ENCODE peak calls at places on chromosomes 2 and 18, in six cellular contexts. One of them, this sample, is unnamed.

GRCh38 chr2:235911125-235911524 is 257.1 kb downstream of the GBX2 start:
- DNase-seq in heart left ventricle: no peak
- DNase-seq in body of pancreas: no peak
- DNase-seq in cardiac muscle cell: no peak
- DNase-seq in suprapubic skin: no peak
- DNase-seq in HCT116: no peak
- DNase-seq in this sample: no peak

GRCh38 chr2:223108376-223109100 is 56.5 kb downstream of the KCNE4 start:
- DNase-seq in suprapubic skin: no peak
- DNase-seq in body of pancreas: no peak
- DNase-seq in HCT116: no peak
- DNase-seq in heart left ventricle: no peak
- DNase-seq in cardiac muscle cell: no peak
- DNase-seq in this sample: peak; percentile 35

GRCh38 chr2:30349691-30350090 is 97.4 kb upstream of the LCLAT1 start:
- DNase-seq in body of pancreas: no peak
- DNase-seq in suprapubic skin: no peak
- DNase-seq in heart left ventricle: no peak
- DNase-seq in HCT116: no peak
- DNase-seq in cardiac muscle cell: no peak
- DNase-seq in this sample: peak; percentile 58

GRCh38 chr18:23259701-23260661 is 124.7 kb downstream of the CABLES1 start:
- DNase-seq in HCT116: no peak
- DNase-seq in body of pancreas: peak; percentile 62
- DNase-seq in cardiac muscle cell: peak; percentile 84
- DNase-seq in heart left ventricle: peak; percentile 85
- DNase-seq in suprapubic skin: no peak
- DNase-seq in this sample: peak; percentile 88

GRCh38 chr2:11234309-11234708 is 79.0 kb downstream of the SLC66A3 start:
- DNase-seq in cardiac muscle cell: no peak
- DNase-seq in HCT116: no peak
- DNase-seq in body of pancreas: no peak
- DNase-seq in suprapubic skin: no peak
- DNase-seq in heart left ventricle: no peak
- DNase-seq in this sample: peak; percentile 44

GRCh38 chr2:120222186-120223033 is 790 bp downstream of the TMEM185B start:
- DNase-seq in body of pancreas: no peak
- DNase-seq in heart left ventricle: no peak
- DNase-seq in cardiac muscle cell: no peak
- DNase-seq in suprapubic skin: peak; percentile 74
- DNase-seq in HCT116: no peak
- DNase-seq in this sample: no peak

GRCh38 chr2:32865399-32866068 is 81.2 kb upstream of the LTBP1 start:
- DNase-seq in suprapubic skin: no peak
- DNase-seq in HCT116: peak; percentile 43
- DNase-seq in body of pancreas: no peak
- DNase-seq in heart left ventricle: no peak
- DNase-seq in cardiac muscle cell: no peak
- DNase-seq in this sample: peak; percentile 92

GRCh38 chr2:240528406-240529040 is 29.3 kb downstream of the ANKMY1 start:
- DNase-seq in body of pancreas: no peak
- DNase-seq in HCT116: no peak
- DNase-seq in suprapubic skin: no peak
- DNase-seq in heart left ventricle: no peak
- DNase-seq in cardiac muscle cell: no peak
- DNase-seq in this sample: no peak

GRCh38 chr2:196479350-196479749 is 160.2 kb upstream of the CCDC150 start:
- DNase-seq in cardiac muscle cell: no peak
- DNase-seq in body of pancreas: no peak
- DNase-seq in heart left ventricle: no peak
- DNase-seq in HCT116: no peak
- DNase-seq in suprapubic skin: no peak
- DNase-seq in this sample: peak; percentile 72

GRCh38 chr2:126884861-126885481 is 13.7 kb upstream of the TEX51 start:
- DNase-seq in body of pancreas: no peak
- DNase-seq in cardiac muscle cell: no peak
- DNase-seq in suprapubic skin: no peak
- DNase-seq in heart left ventricle: no peak
- DNase-seq in HCT116: no peak
- DNase-seq in this sample: no peak

GRCh38 chr2:238847841-238848565 is at the start of gene TWIST2:
- DNase-seq in HCT116: no peak
- DNase-seq in body of pancreas: no peak
- DNase-seq in cardiac muscle cell: no peak
- DNase-seq in suprapubic skin: peak; percentile 94
- DNase-seq in heart left ventricle: peak; percentile 83
- DNase-seq in this sample: peak; percentile 87

GRCh38 chr2:190050001-190050400 is 12.5 kb downstream of the MSTN start:
- DNase-seq in suprapubic skin: no peak
- DNase-seq in cardiac muscle cell: peak; percentile 1
- DNase-seq in HCT116: no peak
- DNase-seq in body of pancreas: no peak
- DNase-seq in heart left ventricle: no peak
- DNase-seq in this sample: peak; percentile 9

GRCh38 chr2:38960609-38961320 is 71.1 kb downstream of the ARHGEF33 start:
- DNase-seq in suprapubic skin: no peak
- DNase-seq in cardiac muscle cell: no peak
- DNase-seq in HCT116: no peak
- DNase-seq in heart left ventricle: no peak
- DNase-seq in body of pancreas: no peak
- DNase-seq in this sample: no peak

GRCh38 chr2:227455200-227455599 is 16.8 kb upstream of the AGFG1 start:
- DNase-seq in suprapubic skin: no peak
- DNase-seq in cardiac muscle cell: no peak
- DNase-seq in HCT116: no peak
- DNase-seq in body of pancreas: no peak
- DNase-seq in heart left ventricle: no peak
- DNase-seq in this sample: no peak

GRCh38 chr2:159098374-159098773 is 129.9 kb downstream of the TANC1 start:
- DNase-seq in HCT116: no peak
- DNase-seq in heart left ventricle: no peak
- DNase-seq in cardiac muscle cell: no peak
- DNase-seq in suprapubic skin: no peak
- DNase-seq in body of pancreas: no peak
- DNase-seq in this sample: no peak

GRCh38 chr2:36455011-36455410 is 99.4 kb downstream of the CRIM1 start:
- DNase-seq in HCT116: no peak
- DNase-seq in suprapubic skin: no peak
- DNase-seq in heart left ventricle: no peak
- DNase-seq in cardiac muscle cell: no peak
- DNase-seq in body of pancreas: no peak
- DNase-seq in this sample: peak; percentile 49

GRCh38 chr2:36458106-36458505 is 102.5 kb downstream of the CRIM1 start:
- DNase-seq in suprapubic skin: no peak
- DNase-seq in body of pancreas: no peak
- DNase-seq in HCT116: no peak
- DNase-seq in cardiac muscle cell: no peak
- DNase-seq in heart left ventricle: no peak
- DNase-seq in this sample: no peak

GRCh38 chr2:36453652-36454051 is 98.1 kb downstream of the CRIM1 start:
- DNase-seq in body of pancreas: no peak
- DNase-seq in heart left ventricle: no peak
- DNase-seq in HCT116: no peak
- DNase-seq in suprapubic skin: no peak
- DNase-seq in cardiac muscle cell: no peak
- DNase-seq in this sample: peak; percentile 50

GRCh38 chr2:36455788-36456187 is 100.2 kb downstream of the CRIM1 start:
- DNase-seq in heart left ventricle: no peak
- DNase-seq in HCT116: no peak
- DNase-seq in body of pancreas: no peak
- DNase-seq in suprapubic skin: no peak
- DNase-seq in cardiac muscle cell: peak; percentile 36
- DNase-seq in this sample: peak; percentile 76

GRCh38 chr2:36456227-36456788 is 100.7 kb downstream of the CRIM1 start:
- DNase-seq in suprapubic skin: no peak
- DNase-seq in heart left ventricle: peak; percentile 80
- DNase-seq in HCT116: no peak
- DNase-seq in cardiac muscle cell: peak; percentile 23
- DNase-seq in body of pancreas: peak; percentile 29
- DNase-seq in this sample: peak; percentile 90
- H3K4me3 ChIP-seq in suprapubic skin: no peak overlapping the region
- H3K4me3 ChIP-seq in heart left ventricle: no peak overlapping the region
- H3K4me3 ChIP-seq in HCT116: no peak overlapping the region
- H3K4me3 ChIP-seq in cardiac muscle cell: no peak overlapping the region
- H3K4me3 ChIP-seq in body of pancreas: no peak overlapping the region
- H3K4me3 ChIP-seq in this sample: peak overlapping the region; percentile 48

DNA sequence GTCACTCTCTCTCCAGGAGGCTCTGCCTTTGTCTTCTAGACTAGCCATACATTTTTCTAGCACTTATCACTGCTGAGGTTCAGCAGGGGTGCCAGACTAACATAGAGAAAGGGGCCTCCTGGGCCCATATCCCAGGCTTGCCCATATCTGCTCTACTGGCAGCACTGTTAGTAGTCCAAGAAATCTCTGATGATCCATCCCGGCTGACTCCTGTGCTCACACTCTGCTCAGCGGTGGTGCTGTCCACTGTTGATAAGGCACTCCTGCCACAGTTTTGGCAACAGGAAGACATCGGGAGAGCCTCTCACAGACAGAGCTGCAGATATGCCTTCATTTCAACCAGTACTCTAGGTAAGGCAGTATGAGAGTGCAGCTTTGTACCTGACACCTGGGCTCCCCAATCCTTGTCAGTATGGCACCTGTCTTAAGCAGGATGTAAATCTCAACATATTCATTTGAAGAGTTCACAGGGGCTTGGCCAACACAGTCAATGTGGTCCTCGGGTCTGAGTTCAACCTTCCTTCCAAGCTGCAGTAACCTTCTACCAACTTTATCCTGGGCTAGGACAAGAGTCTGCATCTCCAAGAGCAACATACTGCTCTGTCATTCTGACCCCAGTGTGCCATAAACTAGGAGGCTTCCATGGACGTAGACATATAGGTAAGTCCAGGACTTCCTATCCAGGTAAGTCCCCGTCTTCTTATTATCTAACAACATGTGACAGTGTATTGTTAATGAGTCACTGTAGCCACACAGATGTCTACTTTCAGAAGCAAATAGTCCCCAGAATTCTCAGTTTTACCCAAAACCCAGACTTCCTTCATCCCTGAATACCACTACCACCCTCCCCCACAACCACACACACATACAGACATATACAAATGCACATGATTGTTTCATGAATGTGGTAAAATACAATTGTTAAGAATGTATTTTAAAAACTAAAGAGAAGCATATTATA is 16.2 kb downstream of the KLF7 start:
- DNase-seq in suprapubic skin: no peak
- DNase-seq in HCT116: no peak
- DNase-seq in cardiac muscle cell: peak; percentile 39
- DNase-seq in body of pancreas: no peak
- DNase-seq in heart left ventricle: peak; percentile 41
- DNase-seq in this sample: no peak
- H3K4me1 ChIP-seq in suprapubic skin: peaks cover 75% of the 10 kb centered on the region
- H3K4me1 ChIP-seq in HCT116: peaks cover 3% of the 10 kb centered on the region
- H3K4me1 ChIP-seq in cardiac muscle cell: peaks cover 18% of the 10 kb centered on the region
- H3K4me1 ChIP-seq in body of pancreas: peaks cover 8% of the 10 kb centered on the region
- H3K4me1 ChIP-seq in heart left ventricle: peaks cover 94% of the 10 kb centered on the region
- H3K4me1 ChIP-seq in this sample: peaks cover 18% of the 10 kb centered on the region

GRCh38 chr2:233650981-233651380 is 14.7 kb downstream of the UGT1A10 start:
- DNase-seq in HCT116: no peak
- DNase-seq in suprapubic skin: no peak
- DNase-seq in heart left ventricle: no peak
- DNase-seq in body of pancreas: no peak
- DNase-seq in cardiac muscle cell: no peak
- DNase-seq in this sample: no peak
- H3K4me3 ChIP-seq in HCT116: no peak overlapping the region
- H3K4me3 ChIP-seq in suprapubic skin: no peak overlapping the region
- H3K4me3 ChIP-seq in heart left ventricle: no peak overlapping the region
- H3K4me3 ChIP-seq in body of pancreas: no peak overlapping the region
- H3K4me3 ChIP-seq in cardiac muscle cell: no peak overlapping the region
- H3K4me3 ChIP-seq in this sample: no peak overlapping the region

GRCh38 chr2:134149904-134150303 is 104.0 kb upstream of the MGAT5 start:
- DNase-seq in cardiac muscle cell: peak; percentile 32
- DNase-seq in HCT116: no peak
- DNase-seq in suprapubic skin: no peak
- DNase-seq in body of pancreas: no peak
- DNase-seq in heart left ventricle: no peak
- DNase-seq in this sample: no peak
- H3K4me1 ChIP-seq in cardiac muscle cell: peaks cover 26% of the 10 kb centered on the region
- H3K4me1 ChIP-seq in HCT116: no peaks in the 10 kb centered on the region
- H3K4me1 ChIP-seq in suprapubic skin: peaks cover 48% of the 10 kb centered on the region
- H3K4me1 ChIP-seq in body of pancreas: peaks cover 12% of the 10 kb centered on the region
- H3K4me1 ChIP-seq in heart left ventricle: peaks cover 23% of the 10 kb centered on the region
- H3K4me1 ChIP-seq in this sample: peaks cover 5% of the 10 kb centered on the region

GRCh38 chr18:35695803-35696202 is 114.3 kb downstream of the GALNT1 start:
- DNase-seq in cardiac muscle cell: no peak
- DNase-seq in body of pancreas: peak; percentile 78
- DNase-seq in suprapubic skin: peak; percentile 78
- DNase-seq in heart left ventricle: peak; percentile 74
- DNase-seq in HCT116: no peak
- DNase-seq in this sample: no peak

GRCh38 chr18:35692866-35693265 is 111.3 kb downstream of the GALNT1 start:
- DNase-seq in heart left ventricle: no peak
- DNase-seq in body of pancreas: no peak
- DNase-seq in HCT116: no peak
- DNase-seq in suprapubic skin: no peak
- DNase-seq in cardiac muscle cell: no peak
- DNase-seq in this sample: no peak

GRCh38 chr18:35695384-35695783 is 113.8 kb downstream of the GALNT1 start:
- DNase-seq in suprapubic skin: no peak
- DNase-seq in body of pancreas: no peak
- DNase-seq in cardiac muscle cell: no peak
- DNase-seq in HCT116: no peak
- DNase-seq in heart left ventricle: no peak
- DNase-seq in this sample: no peak

GRCh38 chr18:35694803-35695202 is 113.3 kb downstream of the GALNT1 start:
- DNase-seq in body of pancreas: no peak
- DNase-seq in suprapubic skin: no peak
- DNase-seq in HCT116: no peak
- DNase-seq in heart left ventricle: no peak
- DNase-seq in cardiac muscle cell: no peak
- DNase-seq in this sample: no peak

GRCh38 chr18:35693829-35694228 is 112.3 kb downstream of the GALNT1 start:
- DNase-seq in suprapubic skin: no peak
- DNase-seq in cardiac muscle cell: no peak
- DNase-seq in HCT116: no peak
- DNase-seq in body of pancreas: no peak
- DNase-seq in heart left ventricle: no peak
- DNase-seq in this sample: no peak
- H3K4me3 ChIP-seq in suprapubic skin: no peak overlapping the region
- H3K4me3 ChIP-seq in cardiac muscle cell: no peak overlapping the region
- H3K4me3 ChIP-seq in HCT116: no peak overlapping the region
- H3K4me3 ChIP-seq in body of pancreas: no peak overlapping the region
- H3K4me3 ChIP-seq in heart left ventricle: no peak overlapping the region
- H3K4me3 ChIP-seq in this sample: no peak overlapping the region

GRCh38 chr2:8799004-8799403 is 38.4 kb downstream of the KIDINS220 start:
- DNase-seq in suprapubic skin: no peak
- DNase-seq in body of pancreas: no peak
- DNase-seq in HCT116: no peak
- DNase-seq in heart left ventricle: no peak
- DNase-seq in cardiac muscle cell: no peak
- DNase-seq in this sample: no peak
- H3K4me1 ChIP-seq in suprapubic skin: no peaks in the 10 kb centered on the region
- H3K4me1 ChIP-seq in body of pancreas: no peaks in the 10 kb centered on the region
- H3K4me1 ChIP-seq in HCT116: peaks cover 7% of the 10 kb centered on the region
- H3K4me1 ChIP-seq in heart left ventricle: peaks cover 23% of the 10 kb centered on the region
- H3K4me1 ChIP-seq in cardiac muscle cell: peaks cover 50% of the 10 kb centered on the region
- H3K4me1 ChIP-seq in this sample: peaks cover 3% of the 10 kb centered on the region